ENCODE peak calls at places on chromosomes 6 and 20, in six cellular contexts. Y, C, H, N, X and W are unnamed samples.

GRCh38 chr20:40488401-40488800 is 200.6 kb downstream of the MAFB start:
- DNase-seq in Y (no peak), C (no peak), H (no peak), N (no peak), X (no peak), W (no peak)

GRCh38 chr6:20747996-20748395 is 213.7 kb downstream of the CDKAL1 start:
- DNase-seq in Y (no peak), C (no peak), H (no peak), N (no peak), X (no peak), W (no peak)

GRCh38 chr20:34708621-34709043 is 4.5 kb downstream of the TP53INP2 start:
- DNase-seq in Y (no peak), C (no peak), H (no peak), N (peak; percentile 74), X (no peak), W (no peak)

GRCh38 chr6:144066745-144067484 is 28.5 kb downstream of the SF3B5 start:
- DNase-seq in Y (peak; percentile 44), C (peak; percentile 76), H (no peak), N (no peak), X (no peak), W (peak; percentile 36)

GRCh38 chr6:121309768-121310473 is 24.4 kb downstream of the TBC1D32 start:
- DNase-seq in Y (no peak), C (no peak), H (no peak), N (no peak), X (no peak), W (no peak)

GRCh38 chr6:42409582-42409981 is 42.1 kb downstream of the TRERF1 start:
- DNase-seq in Y (no peak), C (no peak), H (no peak), N (no peak), X (no peak), W (no peak)

GRCh38 chr20:36487069-36487468 is 54.2 kb upstream of the MYL9 start:
- DNase-seq in Y (no peak), C (no peak), H (no peak), N (no peak), X (no peak), W (no peak)

GRCh38 chr6:14165091-14165490 is 47.5 kb downstream of the CD83 start:
- DNase-seq in Y (no peak), C (no peak), H (no peak), N (no peak), X (no peak), W (no peak)

GRCh38 chr6:126716012-126716411 is 376.1 kb downstream of the CENPW start:
- DNase-seq in Y (no peak), C (no peak), H (no peak), N (no peak), X (no peak), W (no peak)

GRCh38 chr20:47465335-47466090 is 36.2 kb upstream of the NCOA3 start:
- DNase-seq in Y (no peak), C (no peak), H (no peak), N (no peak), X (no peak), W (no peak)

GRCh38 chr20:30937790-30938189 is 319.7 kb upstream of the DEFB115 start:
- DNase-seq in Y (no peak), C (no peak), H (no peak), N (no peak), X (no peak), W (no peak)

GRCh38 chr6:22146581-22147468 is 150.0 kb downstream of the PRL start:
- DNase-seq in Y (no peak), C (no peak), H (no peak), N (no peak), X (no peak), W (no peak)

GRCh38 chr6:82738773-82739172 is 326.9 kb downstream of the UBE3D start:
- DNase-seq in Y (no peak), C (no peak), H (no peak), N (no peak), X (no peak), W (no peak)
- TF ChIP-seq TAF1 in Y (no peak), C (no peak), H (no peak), N (no peak), X (no peak), W (no peak)

DNA sequence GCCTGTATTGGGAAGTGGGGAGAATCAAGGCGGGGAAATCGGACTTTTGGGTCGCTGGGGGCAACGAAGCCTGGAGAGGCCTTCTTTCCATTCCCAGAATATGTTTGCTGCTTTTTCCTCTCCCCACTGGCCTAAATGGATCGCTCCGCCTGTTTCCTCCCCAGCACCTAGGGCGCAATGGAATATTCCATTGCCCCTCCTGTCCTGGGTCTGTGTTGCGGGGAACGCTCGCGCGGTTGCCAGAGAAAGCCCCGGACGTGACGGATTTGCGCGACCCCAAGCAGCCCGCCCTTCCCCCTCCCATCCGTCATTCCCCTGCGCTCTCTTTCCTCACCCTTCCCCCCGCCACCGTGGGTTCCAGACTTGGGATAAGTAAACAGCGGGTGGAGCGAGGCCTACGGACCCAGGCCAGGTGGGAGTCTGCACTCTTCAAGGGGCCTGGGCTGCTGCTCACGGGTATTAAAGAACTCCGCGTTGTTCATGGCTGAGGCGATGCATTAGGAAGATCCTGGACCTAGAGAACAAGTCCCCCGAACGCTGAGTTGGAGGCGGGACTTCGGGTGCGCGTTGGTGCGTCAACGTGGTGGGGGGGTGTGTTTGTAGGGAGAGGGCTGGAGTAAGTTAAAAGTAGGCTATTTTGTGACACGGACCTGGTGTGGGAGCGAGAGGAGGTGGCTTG is at the start of gene PPT2:
- DNase-seq in Y (peak; percentile 69), C (no peak), H (peak; percentile 93), N (peak; percentile 97), X (peak; percentile 74), W (no peak)
- TF ChIP-seq POLR2A in Y (no peak), C (no peak), H (peak; percentile 64), N (peak; percentile 82), X (no peak), W (no peak)

DNA sequence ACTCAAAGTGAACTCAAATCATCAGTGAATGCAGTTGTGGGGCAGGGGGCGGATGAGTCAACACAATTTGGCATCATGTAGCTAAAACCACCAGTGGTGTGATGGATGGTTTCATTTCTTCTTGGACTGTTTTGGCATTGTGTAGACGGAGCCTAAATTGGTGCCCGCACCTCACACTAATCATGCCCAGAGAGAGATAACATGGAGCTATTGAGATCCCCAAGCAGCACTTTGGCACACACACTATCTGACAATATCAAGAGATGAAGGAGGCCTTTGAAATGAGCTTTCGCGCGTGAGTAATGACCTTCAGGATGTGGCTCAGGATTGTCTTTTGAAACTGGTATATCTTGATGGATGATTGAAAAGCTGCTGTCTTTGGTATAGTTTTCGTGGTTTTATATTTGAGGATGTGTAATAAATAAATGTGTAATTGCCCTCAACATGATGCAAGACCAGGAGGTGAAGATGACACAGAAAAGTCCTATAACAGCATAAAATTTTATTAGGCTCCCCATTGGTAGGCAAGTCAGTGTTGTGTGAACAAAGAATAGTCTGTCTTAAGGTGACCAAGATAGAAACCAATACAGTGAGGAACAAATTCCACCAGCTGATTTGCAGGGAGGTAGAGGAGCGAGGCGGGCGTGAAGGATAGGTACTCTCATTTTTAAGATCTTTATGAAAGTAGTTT is 174.2 kb downstream of the TSHZ2 start:
- DNase-seq in Y (no peak), C (no peak), H (no peak), N (no peak), X (no peak), W (no peak)
- TF ChIP-seq TAF1 in Y (no peak), C (no peak), H (no peak), N (no peak), X (no peak), W (no peak)

DNA sequence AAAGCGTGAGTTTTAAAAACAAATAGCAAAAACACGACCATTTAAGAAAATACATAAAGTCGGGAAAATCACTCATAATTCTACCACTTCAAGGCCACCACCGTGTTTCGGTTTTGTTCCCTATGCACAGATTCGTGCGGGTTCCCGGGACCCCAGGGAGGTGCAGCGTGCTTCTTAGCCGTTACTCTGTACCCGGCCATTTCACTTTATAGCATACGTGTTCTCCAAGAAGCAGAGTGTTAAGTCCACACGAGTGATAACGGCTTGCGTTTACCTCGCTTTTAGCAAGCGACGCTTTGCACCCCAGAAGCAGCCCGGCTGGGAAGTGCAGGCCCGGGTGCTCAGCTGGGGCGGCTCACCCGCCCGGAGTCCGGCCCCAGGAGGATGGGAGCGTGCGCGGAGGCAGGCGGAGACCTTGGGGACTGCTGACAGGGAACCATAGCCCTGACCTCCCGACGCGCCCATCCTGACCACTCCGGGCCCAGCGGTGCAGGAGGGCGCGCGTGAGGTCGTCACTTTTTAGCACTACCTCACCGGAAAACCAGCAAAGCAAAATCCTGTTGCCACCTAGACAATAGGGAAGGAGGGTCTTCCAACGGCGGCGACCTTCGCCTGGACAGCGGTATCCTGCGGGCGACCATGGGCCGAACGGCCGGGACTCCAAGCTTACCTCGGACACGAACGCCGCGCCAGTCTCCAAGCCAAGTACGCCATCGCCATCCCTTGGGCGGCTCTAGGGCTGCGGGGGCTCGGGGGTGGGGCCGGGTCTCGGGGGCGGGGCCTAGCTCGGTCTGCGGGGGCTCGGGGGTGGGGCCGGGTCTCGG is at the start of gene ECI2:
- DNase-seq in Y (peak; percentile 36), C (no peak), H (peak; percentile 71), N (peak; percentile 84), X (peak; percentile 13), W (peak; percentile 36)
- TF ChIP-seq POLR2A in Y (peak; percentile 56), C (peak; percentile 82), H (peak; percentile 92), N (peak; percentile 88), X (peak; percentile 72), W (no peak)

GRCh38 chr20:49505518-49505917 is 23.1 kb upstream of the KCNB1 start:
- DNase-seq in Y (no peak), C (no peak), H (no peak), N (no peak), X (no peak), W (no peak)

GRCh38 chr20:49507741-49508434 is 25.4 kb upstream of the KCNB1 start:
- DNase-seq in Y (no peak), C (no peak), H (no peak), N (no peak), X (no peak), W (no peak)

GRCh38 chr20:49511788-49512525 is 29.5 kb upstream of the KCNB1 start:
- DNase-seq in Y (no peak), C (no peak), H (no peak), N (no peak), X (no peak), W (no peak)

GRCh38 chr20:49510562-49511117 is 28.2 kb upstream of the KCNB1 start:
- DNase-seq in Y (no peak), C (no peak), H (no peak), N (no peak), X (no peak), W (no peak)

DNA sequence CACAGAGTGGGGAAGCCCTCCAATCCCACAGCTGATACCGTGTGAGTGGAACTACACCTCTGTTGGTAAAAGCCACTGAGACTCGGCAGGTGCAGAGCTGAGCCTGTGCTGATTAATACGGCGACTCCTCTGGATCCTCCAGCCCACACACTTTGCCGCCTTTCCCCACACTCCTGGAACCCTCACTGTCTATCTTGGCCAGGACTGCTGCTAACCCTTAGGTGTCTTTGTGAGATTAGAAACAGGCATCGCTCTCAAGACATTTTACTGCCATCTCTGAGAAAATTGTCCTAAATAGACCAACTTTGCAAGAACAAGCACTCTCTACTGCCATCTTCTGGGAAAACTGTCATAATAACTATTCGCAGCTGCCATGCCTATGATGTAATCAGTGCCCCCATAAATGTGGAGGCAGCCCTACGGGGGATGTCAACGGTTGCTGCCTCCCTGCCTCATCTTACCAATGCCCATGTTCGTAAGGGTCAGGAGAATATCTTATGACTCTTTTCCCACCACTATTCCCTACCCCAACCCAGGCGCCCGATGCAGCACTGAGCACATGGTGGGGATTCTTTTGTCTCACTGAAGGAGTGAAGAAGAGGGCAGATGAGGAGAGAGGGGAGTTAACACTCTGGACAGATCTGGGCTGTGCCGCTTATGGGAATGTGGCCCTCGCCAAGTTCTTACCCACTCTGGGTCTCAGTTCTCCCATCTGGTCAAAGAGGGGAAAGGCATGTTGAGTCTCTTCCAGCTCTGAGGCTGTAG is 26.1 kb upstream of the KCNB1 start:
- DNase-seq in Y (peak; percentile 43), C (peak; percentile 7), H (peak; percentile 56), N (peak; percentile 50), X (no peak), W (no peak)
- TF ChIP-seq TAF1 in Y (no peak), C (no peak), H (no peak), N (no peak), X (no peak), W (no peak)

GRCh38 chr20:63232235-63233060 is 3.3 kb upstream of the BIRC7 start:
- DNase-seq in Y (no peak), C (no peak), H (no peak), N (no peak), X (no peak), W (no peak)
- TF ChIP-seq POLR2A in Y (no peak), C (no peak), H (no peak), N (no peak), X (no peak), W (no peak)